ENCODE peak calls at places on chromosomes 11 and 22, in five cellular contexts. One of them, this sample, is unnamed.

GRCh38 chr11:36672815-36673450 is 74.9 kb upstream of the RAG2 start:
- DNase-seq in adrenal gland: peak; percentile 18
- DNase-seq in tibial nerve: peak; percentile 75
- DNase-seq in fibroblast of lung: peak; percentile 39
- DNase-seq in A549: no peak
- DNase-seq in this sample: no peak

GRCh38 chr22:38831166-38831945 is 12.5 kb downstream of the NPTXR start:
- DNase-seq in adrenal gland: peak; percentile 1
- DNase-seq in tibial nerve: no peak
- DNase-seq in fibroblast of lung: peak; percentile 76
- DNase-seq in A549: no peak
- DNase-seq in this sample: peak; percentile 21

GRCh38 chr11:69356703-69357457 is 62.9 kb downstream of the MYEOV start:
- DNase-seq in tibial nerve: no peak
- DNase-seq in fibroblast of lung: no peak
- DNase-seq in adrenal gland: no peak
- DNase-seq in A549: no peak
- DNase-seq in this sample: no peak

GRCh38 chr11:100512475-100512874 is 174.6 kb upstream of the ARHGAP42 start:
- DNase-seq in A549: no peak
- DNase-seq in adrenal gland: no peak
- DNase-seq in tibial nerve: no peak
- DNase-seq in fibroblast of lung: no peak
- DNase-seq in this sample: no peak

GRCh38 chr11:83759148-83759547 is 473.0 kb upstream of the CCDC90B start:
- DNase-seq in adrenal gland: no peak
- DNase-seq in A549: no peak
- DNase-seq in fibroblast of lung: no peak
- DNase-seq in tibial nerve: no peak
- DNase-seq in this sample: no peak

GRCh38 chr11:131829725-131830124 is 459.3 kb downstream of the NTM start:
- DNase-seq in tibial nerve: no peak
- DNase-seq in fibroblast of lung: no peak
- DNase-seq in A549: no peak
- DNase-seq in adrenal gland: no peak
- DNase-seq in this sample: no peak

GRCh38 chr11:130738618-130739017 is 177.7 kb downstream of the SNX19 start:
- DNase-seq in adrenal gland: no peak
- DNase-seq in tibial nerve: no peak
- DNase-seq in fibroblast of lung: peak; percentile 91
- DNase-seq in A549: no peak
- DNase-seq in this sample: no peak

GRCh38 chr22:39269095-39269827 is 24.5 kb upstream of the PDGFB start:
- DNase-seq in tibial nerve: no peak
- DNase-seq in fibroblast of lung: no peak
- DNase-seq in A549: no peak
- DNase-seq in adrenal gland: no peak
- DNase-seq in this sample: no peak

GRCh38 chr11:130533113-130533803 is 84.8 kb downstream of the ADAMTS15 start:
- DNase-seq in A549: no peak
- DNase-seq in fibroblast of lung: no peak
- DNase-seq in adrenal gland: no peak
- DNase-seq in tibial nerve: no peak
- DNase-seq in this sample: no peak

GRCh38 chr11:73416711-73417265 is 40.6 kb downstream of the RELT start:
- DNase-seq in tibial nerve: no peak
- DNase-seq in fibroblast of lung: no peak
- DNase-seq in adrenal gland: no peak
- DNase-seq in A549: no peak
- DNase-seq in this sample: no peak

GRCh38 chr11:68950268-68950667 is 30.5 kb downstream of the MRGPRD start:
- DNase-seq in fibroblast of lung: no peak
- DNase-seq in adrenal gland: no peak
- DNase-seq in tibial nerve: no peak
- DNase-seq in A549: peak; percentile 68
- DNase-seq in this sample: no peak

GRCh38 chr11:48031602-48032001 is 51.2 kb downstream of the PTPRJ start:
- DNase-seq in adrenal gland: no peak
- DNase-seq in tibial nerve: no peak
- DNase-seq in fibroblast of lung: no peak
- DNase-seq in A549: no peak
- DNase-seq in this sample: no peak

GRCh38 chr11:70503878-70504240 is 105.5 kb downstream of the CTTN start:
- DNase-seq in tibial nerve: no peak
- DNase-seq in adrenal gland: no peak
- DNase-seq in A549: no peak
- DNase-seq in fibroblast of lung: no peak
- DNase-seq in this sample: no peak

GRCh38 chr11:120712014-120712413 is 200.5 kb downstream of the GRIK4 start:
- DNase-seq in adrenal gland: no peak
- DNase-seq in fibroblast of lung: no peak
- DNase-seq in tibial nerve: no peak
- DNase-seq in A549: no peak
- DNase-seq in this sample: no peak

GRCh38 chr11:93585758-93586157 is 42.6 kb upstream of the SMCO4 start:
- DNase-seq in tibial nerve: no peak
- DNase-seq in A549: peak; percentile 19
- DNase-seq in fibroblast of lung: peak; percentile 80
- DNase-seq in adrenal gland: peak; percentile 24
- DNase-seq in this sample: peak; percentile 71

GRCh38 chr11:93589347-93589746 is 46.2 kb upstream of the SMCO4 start:
- DNase-seq in A549: no peak
- DNase-seq in adrenal gland: no peak
- DNase-seq in fibroblast of lung: no peak
- DNase-seq in tibial nerve: no peak
- DNase-seq in this sample: no peak

GRCh38 chr11:93587858-93588581 is 44.8 kb upstream of the SMCO4 start:
- DNase-seq in adrenal gland: no peak
- DNase-seq in tibial nerve: no peak
- DNase-seq in fibroblast of lung: no peak
- DNase-seq in A549: no peak
- DNase-seq in this sample: no peak

GRCh38 chr11:93591247-93591898 is 48.2 kb upstream of the SMCO4 start:
- DNase-seq in adrenal gland: no peak
- DNase-seq in tibial nerve: no peak
- DNase-seq in A549: no peak
- DNase-seq in fibroblast of lung: peak; percentile 82
- DNase-seq in this sample: peak; percentile 10
- H3K4me3 ChIP-seq in adrenal gland: no peak overlapping the region
- H3K4me3 ChIP-seq in tibial nerve: no peak overlapping the region
- H3K4me3 ChIP-seq in A549: no peak overlapping the region
- H3K4me3 ChIP-seq in fibroblast of lung: no peak overlapping the region
- H3K4me3 ChIP-seq in this sample: no peak overlapping the region

GRCh38 chr11:117794772-117795629 is 2.0 kb downstream of the DSCAML1 start:
- DNase-seq in tibial nerve: no peak
- DNase-seq in fibroblast of lung: no peak
- DNase-seq in A549: no peak
- DNase-seq in adrenal gland: no peak
- DNase-seq in this sample: no peak
- H3K4me3 ChIP-seq in tibial nerve: no peak overlapping the region
- H3K4me3 ChIP-seq in fibroblast of lung: no peak overlapping the region
- H3K4me3 ChIP-seq in A549: no peak overlapping the region
- H3K4me3 ChIP-seq in adrenal gland: no peak overlapping the region
- H3K4me3 ChIP-seq in this sample: no peak overlapping the region

GRCh38 chr11:27696112-27696511 is 4.1 kb downstream of the BDNF start:
- DNase-seq in adrenal gland: no peak
- DNase-seq in A549: no peak
- DNase-seq in tibial nerve: no peak
- DNase-seq in fibroblast of lung: peak; percentile 40
- DNase-seq in this sample: no peak

GRCh38 chr11:27697679-27698275 is 2.5 kb downstream of the BDNF start:
- DNase-seq in tibial nerve: no peak
- DNase-seq in adrenal gland: no peak
- DNase-seq in A549: no peak
- DNase-seq in fibroblast of lung: peak; percentile 66
- DNase-seq in this sample: no peak

GRCh38 chr11:27694992-27695391 is 5.3 kb downstream of the BDNF start:
- DNase-seq in A549: no peak
- DNase-seq in fibroblast of lung: peak; percentile 55
- DNase-seq in tibial nerve: no peak
- DNase-seq in adrenal gland: no peak
- DNase-seq in this sample: no peak

GRCh38 chr11:27698872-27699241 is 1.4 kb downstream of the BDNF start:
- DNase-seq in fibroblast of lung: peak; percentile 90
- DNase-seq in tibial nerve: peak; percentile 57
- DNase-seq in adrenal gland: peak; percentile 66
- DNase-seq in A549: peak; percentile 88
- DNase-seq in this sample: peak; percentile 81

GRCh38 chr11:27696961-27697360 is 3.3 kb downstream of the BDNF start:
- DNase-seq in tibial nerve: no peak
- DNase-seq in fibroblast of lung: peak; percentile 72
- DNase-seq in A549: no peak
- DNase-seq in adrenal gland: no peak
- DNase-seq in this sample: peak; percentile 45
- H3K4me3 ChIP-seq in tibial nerve: no peak overlapping the region
- H3K4me3 ChIP-seq in fibroblast of lung: no peak overlapping the region
- H3K4me3 ChIP-seq in A549: peak overlapping the region; percentile 78
- H3K4me3 ChIP-seq in adrenal gland: no peak overlapping the region
- H3K4me3 ChIP-seq in this sample: peak overlapping the region; percentile 82

DNA sequence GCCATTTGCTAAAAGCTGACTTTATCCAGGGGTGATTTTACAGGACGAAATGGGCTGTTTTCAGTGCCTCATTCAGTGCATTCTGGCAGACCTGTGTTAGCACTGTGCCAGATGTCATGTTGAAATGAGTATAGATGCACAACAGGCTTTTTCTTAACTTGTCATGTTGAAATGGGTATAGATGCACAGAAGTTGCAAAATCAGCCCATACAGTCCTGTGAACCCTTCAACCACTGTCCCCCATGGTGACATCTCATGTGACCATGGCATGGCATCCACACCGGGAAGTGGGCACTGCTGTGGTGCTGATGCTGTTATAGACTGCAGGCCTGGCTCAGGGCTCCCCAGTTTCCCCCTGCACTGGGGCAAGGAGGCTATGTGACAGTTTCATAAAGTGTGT is 2.5 kb downstream of the TALDO1 start:
- DNase-seq in tibial nerve: no peak
- DNase-seq in fibroblast of lung: no peak
- DNase-seq in A549: no peak
- DNase-seq in adrenal gland: no peak
- DNase-seq in this sample: no peak
- H3K4me3 ChIP-seq in tibial nerve: no peak overlapping the region
- H3K4me3 ChIP-seq in fibroblast of lung: no peak overlapping the region
- H3K4me3 ChIP-seq in A549: peak overlapping the region; percentile 99
- H3K4me3 ChIP-seq in adrenal gland: no peak overlapping the region
- H3K4me3 ChIP-seq in this sample: no peak overlapping the region

GRCh38 chr22:48088926-48089536 is 1326.6 kb downstream of the TBC1D22A start:
- DNase-seq in A549: no peak
- DNase-seq in tibial nerve: no peak
- DNase-seq in fibroblast of lung: no peak
- DNase-seq in adrenal gland: no peak
- DNase-seq in this sample: peak; percentile 19

GRCh38 chr22:48091060-48091650 is 1328.7 kb downstream of the TBC1D22A start:
- DNase-seq in adrenal gland: no peak
- DNase-seq in A549: no peak
- DNase-seq in fibroblast of lung: no peak
- DNase-seq in tibial nerve: no peak
- DNase-seq in this sample: no peak

GRCh38 chr22:48088226-48088625 is 1325.8 kb downstream of the TBC1D22A start:
- DNase-seq in tibial nerve: no peak
- DNase-seq in A549: no peak
- DNase-seq in adrenal gland: no peak
- DNase-seq in fibroblast of lung: no peak
- DNase-seq in this sample: no peak

GRCh38 chr22:48090332-48090672 is 1327.9 kb downstream of the TBC1D22A start:
- DNase-seq in adrenal gland: no peak
- DNase-seq in tibial nerve: no peak
- DNase-seq in fibroblast of lung: no peak
- DNase-seq in A549: no peak
- DNase-seq in this sample: no peak

DNA sequence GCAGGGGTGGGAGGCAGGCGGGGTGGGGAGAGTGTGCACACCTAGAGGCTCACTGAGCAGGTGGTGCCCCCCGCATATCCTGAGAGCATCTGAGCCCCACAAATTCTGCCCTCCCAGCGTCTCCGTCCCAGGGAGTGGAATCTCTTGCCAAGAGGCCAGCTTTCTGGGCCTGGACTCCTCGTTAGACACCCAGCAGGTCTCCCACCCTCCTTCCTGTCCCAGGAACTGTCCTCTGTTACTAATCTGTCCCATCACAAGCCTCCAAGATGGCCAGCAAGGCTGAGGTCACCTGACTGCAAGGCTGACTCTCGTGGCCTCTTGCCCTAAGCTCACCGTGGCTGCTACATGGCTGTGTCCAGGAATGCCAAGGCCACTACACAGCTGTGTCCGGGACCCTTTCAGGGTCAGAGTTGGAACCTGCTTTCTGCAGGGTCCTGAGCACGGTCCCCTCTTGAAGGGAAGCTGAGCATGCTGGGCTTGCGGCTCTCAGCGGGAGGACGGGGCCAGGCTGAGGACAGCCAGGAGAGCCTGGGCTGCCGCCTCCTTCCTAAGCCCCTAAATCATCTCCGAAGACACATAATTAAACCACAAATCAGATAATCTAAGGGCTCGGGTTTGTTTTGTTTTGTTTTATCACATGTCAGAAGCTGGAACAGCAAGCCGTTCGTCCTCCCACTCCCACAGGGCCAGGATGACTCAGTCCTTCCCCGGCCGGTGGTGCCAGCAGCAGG is 1327.3 kb downstream of the TBC1D22A start:
- DNase-seq in A549: peak; percentile 16
- DNase-seq in fibroblast of lung: peak; percentile 1
- DNase-seq in tibial nerve: peak; percentile 53
- DNase-seq in adrenal gland: peak; percentile 92
- DNase-seq in this sample: peak; percentile 82
- H3K4me3 ChIP-seq in A549: no peak overlapping the region
- H3K4me3 ChIP-seq in fibroblast of lung: no peak overlapping the region
- H3K4me3 ChIP-seq in tibial nerve: no peak overlapping the region
- H3K4me3 ChIP-seq in adrenal gland: no peak overlapping the region
- H3K4me3 ChIP-seq in this sample: no peak overlapping the region

DNA sequence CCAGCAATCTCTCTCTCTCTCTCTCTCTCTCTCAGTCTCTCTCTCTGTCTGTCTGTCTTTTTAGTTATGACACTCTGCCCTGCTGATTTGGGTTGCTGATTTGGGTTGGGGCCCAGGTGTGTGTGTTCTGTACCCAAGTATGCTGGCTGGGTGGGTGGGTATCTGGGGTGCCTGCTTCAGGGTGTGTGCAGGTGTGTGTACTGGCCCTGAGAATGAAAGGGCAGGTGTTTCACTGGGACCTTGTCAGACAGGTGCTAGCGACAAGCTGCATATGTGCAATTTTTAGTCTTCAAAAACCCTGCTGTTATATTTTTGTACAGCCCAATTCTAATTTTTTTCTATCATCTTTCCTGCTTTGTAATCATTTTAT is 940 bp downstream of the CSF2RB start:
- DNase-seq in A549: no peak
- DNase-seq in fibroblast of lung: no peak
- DNase-seq in adrenal gland: no peak
- DNase-seq in tibial nerve: no peak
- DNase-seq in this sample: no peak
- H3K4me3 ChIP-seq in A549: no peak overlapping the region
- H3K4me3 ChIP-seq in fibroblast of lung: no peak overlapping the region
- H3K4me3 ChIP-seq in adrenal gland: no peak overlapping the region
- H3K4me3 ChIP-seq in tibial nerve: no peak overlapping the region
- H3K4me3 ChIP-seq in this sample: no peak overlapping the region

DNA sequence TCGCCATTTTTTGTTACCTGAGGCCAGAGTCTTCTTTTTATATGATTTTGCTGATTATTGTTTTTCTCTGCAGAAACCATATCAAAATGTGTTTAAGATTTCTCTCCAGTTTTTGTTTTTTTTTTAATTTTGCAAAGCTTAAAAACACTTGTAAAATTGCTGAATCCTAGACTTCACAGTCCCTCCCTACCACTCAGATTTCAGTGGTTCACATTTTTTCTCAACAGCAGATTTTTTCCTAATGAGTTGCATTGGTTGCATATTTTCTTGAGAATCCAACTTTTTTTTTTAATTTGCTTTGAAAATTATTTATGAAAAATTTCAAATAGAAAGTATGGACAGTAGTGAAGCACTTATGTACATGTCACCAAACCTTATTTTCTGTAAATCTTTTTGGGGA is 5.8 kb downstream of the ARL14EP start:
- DNase-seq in fibroblast of lung: peak; percentile 61
- DNase-seq in adrenal gland: no peak
- DNase-seq in tibial nerve: no peak
- DNase-seq in A549: no peak
- DNase-seq in this sample: no peak
- H3K4me3 ChIP-seq in fibroblast of lung: no peak overlapping the region
- H3K4me3 ChIP-seq in adrenal gland: no peak overlapping the region
- H3K4me3 ChIP-seq in tibial nerve: no peak overlapping the region
- H3K4me3 ChIP-seq in A549: no peak overlapping the region
- H3K4me3 ChIP-seq in this sample: no peak overlapping the region